ENCODE peak calls at places on chromosomes 7 and 10, in ten cellular contexts. One of them, this sample, is unnamed.

GRCh38 chr10:84563868-84564267 is 235.5 kb downstream of the CCSER2 start:
- DNase-seq in WTC11: no peak
- DNase-seq in MM.1S: no peak
- DNase-seq in ELR: no peak
- DNase-seq in stimulated activated CD8-positive, alpha-beta memory T cell treated with anti-CD3 and anti-CD28 coated beads, Interleukin-15, amount 100 ng/mL, for 48 hours: no peak
- DNase-seq in A549: no peak
- DNase-seq in tibial nerve: no peak
- DNase-seq in glomerular endothelial cell: no peak
- DNase-seq in GM10248: no peak
- DNase-seq in lower leg skin: no peak
- DNase-seq in this sample: no peak

GRCh38 chr7:16130127-16131110 is 290.9 kb downstream of the CRPPA start:
- DNase-seq in GM10248: no peak
- DNase-seq in lower leg skin: no peak
- DNase-seq in WTC11: no peak
- DNase-seq in glomerular endothelial cell: no peak
- DNase-seq in tibial nerve: no peak
- DNase-seq in A549: no peak
- DNase-seq in stimulated activated CD8-positive, alpha-beta memory T cell treated with anti-CD3 and anti-CD28 coated beads, Interleukin-15, amount 100 ng/mL, for 48 hours: no peak
- DNase-seq in ELR: no peak
- DNase-seq in MM.1S: no peak
- DNase-seq in this sample: no peak

GRCh38 chr10:86524225-86524982 is 2.8 kb upstream of the WAPL start:
- DNase-seq in stimulated activated CD8-positive, alpha-beta memory T cell treated with anti-CD3 and anti-CD28 coated beads, Interleukin-15, amount 100 ng/mL, for 48 hours: no peak
- DNase-seq in ELR: no peak
- DNase-seq in tibial nerve: no peak
- DNase-seq in A549: no peak
- DNase-seq in lower leg skin: no peak
- DNase-seq in MM.1S: no peak
- DNase-seq in glomerular endothelial cell: no peak
- DNase-seq in WTC11: no peak
- DNase-seq in GM10248: no peak
- DNase-seq in this sample: no peak

GRCh38 chr10:75111367-75111905 is at the start of gene SAMD8:
- DNase-seq in ELR: peak; percentile 98
- DNase-seq in stimulated activated CD8-positive, alpha-beta memory T cell treated with anti-CD3 and anti-CD28 coated beads, Interleukin-15, amount 100 ng/mL, for 48 hours: peak; percentile 96
- DNase-seq in tibial nerve: peak; percentile 89
- DNase-seq in lower leg skin: peak; percentile 96
- DNase-seq in glomerular endothelial cell: no peak
- DNase-seq in A549: peak; percentile 98
- DNase-seq in MM.1S: peak; percentile 95
- DNase-seq in GM10248: peak; percentile 100
- DNase-seq in WTC11: peak; percentile 98
- DNase-seq in this sample: peak; percentile 97

GRCh38 chr7:82442492-82443043 is 1.0 kb downstream of the CACNA2D1 start:
- DNase-seq in WTC11: no peak
- DNase-seq in lower leg skin: peak; percentile 16
- DNase-seq in ELR: peak; percentile 42
- DNase-seq in MM.1S: no peak
- DNase-seq in GM10248: no peak
- DNase-seq in stimulated activated CD8-positive, alpha-beta memory T cell treated with anti-CD3 and anti-CD28 coated beads, Interleukin-15, amount 100 ng/mL, for 48 hours: no peak
- DNase-seq in A549: peak; percentile 38
- DNase-seq in tibial nerve: no peak
- DNase-seq in glomerular endothelial cell: no peak
- DNase-seq in this sample: no peak

GRCh38 chr10:60849762-60850161 is 71.5 kb downstream of the CDK1 start:
- DNase-seq in ELR: no peak
- DNase-seq in stimulated activated CD8-positive, alpha-beta memory T cell treated with anti-CD3 and anti-CD28 coated beads, Interleukin-15, amount 100 ng/mL, for 48 hours: no peak
- DNase-seq in MM.1S: no peak
- DNase-seq in lower leg skin: no peak
- DNase-seq in GM10248: no peak
- DNase-seq in WTC11: no peak
- DNase-seq in glomerular endothelial cell: no peak
- DNase-seq in tibial nerve: no peak
- DNase-seq in A549: no peak
- DNase-seq in this sample: no peak

GRCh38 chr10:95877881-95878280 is 29.9 kb upstream of the CC2D2B start:
- DNase-seq in tibial nerve: no peak
- DNase-seq in WTC11: no peak
- DNase-seq in stimulated activated CD8-positive, alpha-beta memory T cell treated with anti-CD3 and anti-CD28 coated beads, Interleukin-15, amount 100 ng/mL, for 48 hours: no peak
- DNase-seq in glomerular endothelial cell: no peak
- DNase-seq in lower leg skin: no peak
- DNase-seq in ELR: no peak
- DNase-seq in GM10248: no peak
- DNase-seq in MM.1S: no peak
- DNase-seq in A549: no peak
- DNase-seq in this sample: no peak

GRCh38 chr7:71566991-71567390 is 435.0 kb downstream of the GALNT17 start:
- DNase-seq in GM10248: no peak
- DNase-seq in stimulated activated CD8-positive, alpha-beta memory T cell treated with anti-CD3 and anti-CD28 coated beads, Interleukin-15, amount 100 ng/mL, for 48 hours: no peak
- DNase-seq in WTC11: no peak
- DNase-seq in glomerular endothelial cell: no peak
- DNase-seq in A549: no peak
- DNase-seq in lower leg skin: no peak
- DNase-seq in MM.1S: no peak
- DNase-seq in tibial nerve: no peak
- DNase-seq in ELR: no peak
- DNase-seq in this sample: no peak

GRCh38 chr10:62790571-62790970 is 13.9 kb upstream of the ADO start:
- DNase-seq in glomerular endothelial cell: no peak
- DNase-seq in WTC11: no peak
- DNase-seq in tibial nerve: no peak
- DNase-seq in A549: no peak
- DNase-seq in GM10248: no peak
- DNase-seq in lower leg skin: no peak
- DNase-seq in stimulated activated CD8-positive, alpha-beta memory T cell treated with anti-CD3 and anti-CD28 coated beads, Interleukin-15, amount 100 ng/mL, for 48 hours: no peak
- DNase-seq in MM.1S: no peak
- DNase-seq in ELR: no peak
- DNase-seq in this sample: no peak

GRCh38 chr10:69703766-69704191 is 73.7 kb downstream of the FAM241B start:
- DNase-seq in MM.1S: no peak
- DNase-seq in ELR: peak; percentile 94
- DNase-seq in WTC11: no peak
- DNase-seq in tibial nerve: no peak
- DNase-seq in GM10248: no peak
- DNase-seq in glomerular endothelial cell: no peak
- DNase-seq in lower leg skin: no peak
- DNase-seq in A549: peak; percentile 17
- DNase-seq in stimulated activated CD8-positive, alpha-beta memory T cell treated with anti-CD3 and anti-CD28 coated beads, Interleukin-15, amount 100 ng/mL, for 48 hours: no peak
- DNase-seq in this sample: no peak

GRCh38 chr7:139602143-139602722 is 78.7 kb downstream of the CLEC2L start:
- DNase-seq in WTC11: no peak
- DNase-seq in ELR: peak; percentile 54
- DNase-seq in MM.1S: peak; percentile 60
- DNase-seq in GM10248: peak; percentile 41
- DNase-seq in A549: peak; percentile 56
- DNase-seq in stimulated activated CD8-positive, alpha-beta memory T cell treated with anti-CD3 and anti-CD28 coated beads, Interleukin-15, amount 100 ng/mL, for 48 hours: no peak
- DNase-seq in lower leg skin: no peak
- DNase-seq in glomerular endothelial cell: no peak
- DNase-seq in tibial nerve: no peak
- DNase-seq in this sample: no peak

GRCh38 chr7:47570649-47571050 is 11.3 kb downstream of the TNS3 start:
- DNase-seq in glomerular endothelial cell: no peak
- DNase-seq in GM10248: no peak
- DNase-seq in WTC11: no peak
- DNase-seq in MM.1S: no peak
- DNase-seq in stimulated activated CD8-positive, alpha-beta memory T cell treated with anti-CD3 and anti-CD28 coated beads, Interleukin-15, amount 100 ng/mL, for 48 hours: no peak
- DNase-seq in tibial nerve: no peak
- DNase-seq in A549: no peak
- DNase-seq in ELR: no peak
- DNase-seq in lower leg skin: no peak
- DNase-seq in this sample: no peak

GRCh38 chr7:3517344-3517743 is 216.3 kb downstream of the SDK1 start:
- DNase-seq in MM.1S: no peak
- DNase-seq in stimulated activated CD8-positive, alpha-beta memory T cell treated with anti-CD3 and anti-CD28 coated beads, Interleukin-15, amount 100 ng/mL, for 48 hours: no peak
- DNase-seq in lower leg skin: no peak
- DNase-seq in tibial nerve: no peak
- DNase-seq in ELR: no peak
- DNase-seq in glomerular endothelial cell: no peak
- DNase-seq in WTC11: no peak
- DNase-seq in GM10248: no peak
- DNase-seq in A549: no peak
- DNase-seq in this sample: no peak

GRCh38 chr7:69732203-69732602 is 133.9 kb downstream of the AUTS2 start:
- DNase-seq in lower leg skin: no peak
- DNase-seq in A549: peak; percentile 63
- DNase-seq in glomerular endothelial cell: no peak
- DNase-seq in GM10248: no peak
- DNase-seq in tibial nerve: no peak
- DNase-seq in ELR: no peak
- DNase-seq in MM.1S: no peak
- DNase-seq in stimulated activated CD8-positive, alpha-beta memory T cell treated with anti-CD3 and anti-CD28 coated beads, Interleukin-15, amount 100 ng/mL, for 48 hours: no peak
- DNase-seq in WTC11: peak; percentile 17
- DNase-seq in this sample: no peak

GRCh38 chr10:114577133-114577532 is 80.9 kb downstream of the ABLIM1 start:
- DNase-seq in tibial nerve: peak; percentile 50
- DNase-seq in lower leg skin: peak; percentile 63
- DNase-seq in GM10248: no peak
- DNase-seq in WTC11: no peak
- DNase-seq in MM.1S: no peak
- DNase-seq in A549: peak; percentile 19
- DNase-seq in glomerular endothelial cell: peak; percentile 22
- DNase-seq in stimulated activated CD8-positive, alpha-beta memory T cell treated with anti-CD3 and anti-CD28 coated beads, Interleukin-15, amount 100 ng/mL, for 48 hours: no peak
- DNase-seq in ELR: peak; percentile 17
- DNase-seq in this sample: no peak

GRCh38 chr7:46810986-46811385 is 770.9 kb downstream of the TNS3 start:
- DNase-seq in MM.1S: no peak
- DNase-seq in ELR: no peak
- DNase-seq in GM10248: no peak
- DNase-seq in glomerular endothelial cell: no peak
- DNase-seq in stimulated activated CD8-positive, alpha-beta memory T cell treated with anti-CD3 and anti-CD28 coated beads, Interleukin-15, amount 100 ng/mL, for 48 hours: no peak
- DNase-seq in tibial nerve: no peak
- DNase-seq in A549: no peak
- DNase-seq in WTC11: no peak
- DNase-seq in lower leg skin: no peak
- DNase-seq in this sample: no peak

GRCh38 chr7:3510101-3511020 is 209.3 kb downstream of the SDK1 start:
- DNase-seq in lower leg skin: no peak
- DNase-seq in ELR: peak; percentile 16
- DNase-seq in A549: no peak
- DNase-seq in tibial nerve: no peak
- DNase-seq in WTC11: no peak
- DNase-seq in GM10248: no peak
- DNase-seq in stimulated activated CD8-positive, alpha-beta memory T cell treated with anti-CD3 and anti-CD28 coated beads, Interleukin-15, amount 100 ng/mL, for 48 hours: no peak
- DNase-seq in MM.1S: no peak
- DNase-seq in glomerular endothelial cell: no peak
- DNase-seq in this sample: no peak

GRCh38 chr7:146660839-146661238 is 544.2 kb downstream of the CNTNAP2 start:
- DNase-seq in GM10248: no peak
- DNase-seq in glomerular endothelial cell: no peak
- DNase-seq in stimulated activated CD8-positive, alpha-beta memory T cell treated with anti-CD3 and anti-CD28 coated beads, Interleukin-15, amount 100 ng/mL, for 48 hours: no peak
- DNase-seq in MM.1S: no peak
- DNase-seq in WTC11: no peak
- DNase-seq in tibial nerve: no peak
- DNase-seq in ELR: no peak
- DNase-seq in lower leg skin: no peak
- DNase-seq in A549: no peak
- DNase-seq in this sample: no peak

GRCh38 chr10:74293686-74294365 is 142.8 kb downstream of the ADK start:
- DNase-seq in A549: peak; percentile 39
- DNase-seq in tibial nerve: no peak
- DNase-seq in GM10248: no peak
- DNase-seq in stimulated activated CD8-positive, alpha-beta memory T cell treated with anti-CD3 and anti-CD28 coated beads, Interleukin-15, amount 100 ng/mL, for 48 hours: no peak
- DNase-seq in WTC11: no peak
- DNase-seq in ELR: peak; percentile 84
- DNase-seq in glomerular endothelial cell: no peak
- DNase-seq in MM.1S: peak; percentile 47
- DNase-seq in lower leg skin: peak; percentile 33
- DNase-seq in this sample: no peak

GRCh38 chr10:88525371-88526079 is 57.6 kb downstream of the RNLS start:
- DNase-seq in stimulated activated CD8-positive, alpha-beta memory T cell treated with anti-CD3 and anti-CD28 coated beads, Interleukin-15, amount 100 ng/mL, for 48 hours: no peak
- DNase-seq in tibial nerve: no peak
- DNase-seq in A549: peak; percentile 50
- DNase-seq in glomerular endothelial cell: peak; percentile 34
- DNase-seq in lower leg skin: no peak
- DNase-seq in MM.1S: no peak
- DNase-seq in WTC11: no peak
- DNase-seq in GM10248: no peak
- DNase-seq in ELR: peak; percentile 74
- DNase-seq in this sample: no peak

GRCh38 chr10:4670737-4671136 is 155.3 kb upstream of the AKR1E2 start:
- DNase-seq in lower leg skin: no peak
- DNase-seq in WTC11: no peak
- DNase-seq in stimulated activated CD8-positive, alpha-beta memory T cell treated with anti-CD3 and anti-CD28 coated beads, Interleukin-15, amount 100 ng/mL, for 48 hours: no peak
- DNase-seq in ELR: peak; percentile 85
- DNase-seq in tibial nerve: no peak
- DNase-seq in glomerular endothelial cell: no peak
- DNase-seq in GM10248: no peak
- DNase-seq in MM.1S: no peak
- DNase-seq in A549: no peak
- DNase-seq in this sample: no peak

GRCh38 chr10:75663947-75664664 is 232.7 kb downstream of the LRMDA start:
- DNase-seq in MM.1S: no peak
- DNase-seq in A549: no peak
- DNase-seq in tibial nerve: no peak
- DNase-seq in GM10248: no peak
- DNase-seq in stimulated activated CD8-positive, alpha-beta memory T cell treated with anti-CD3 and anti-CD28 coated beads, Interleukin-15, amount 100 ng/mL, for 48 hours: no peak
- DNase-seq in glomerular endothelial cell: no peak
- DNase-seq in ELR: no peak
- DNase-seq in WTC11: no peak
- DNase-seq in lower leg skin: no peak
- DNase-seq in this sample: no peak

GRCh38 chr7:19404912-19405329 is 259.7 kb upstream of the FERD3L start:
- DNase-seq in stimulated activated CD8-positive, alpha-beta memory T cell treated with anti-CD3 and anti-CD28 coated beads, Interleukin-15, amount 100 ng/mL, for 48 hours: no peak
- DNase-seq in lower leg skin: no peak
- DNase-seq in A549: peak; percentile 83
- DNase-seq in ELR: peak; percentile 98
- DNase-seq in WTC11: no peak
- DNase-seq in GM10248: no peak
- DNase-seq in glomerular endothelial cell: no peak
- DNase-seq in tibial nerve: no peak
- DNase-seq in MM.1S: no peak
- DNase-seq in this sample: no peak

GRCh38 chr10:30036341-30036740 is 23.0 kb downstream of the JCAD start:
- DNase-seq in tibial nerve: no peak
- DNase-seq in WTC11: no peak
- DNase-seq in A549: no peak
- DNase-seq in GM10248: no peak
- DNase-seq in stimulated activated CD8-positive, alpha-beta memory T cell treated with anti-CD3 and anti-CD28 coated beads, Interleukin-15, amount 100 ng/mL, for 48 hours: no peak
- DNase-seq in MM.1S: no peak
- DNase-seq in lower leg skin: no peak
- DNase-seq in glomerular endothelial cell: no peak
- DNase-seq in ELR: no peak
- DNase-seq in this sample: no peak

GRCh38 chr7:155459133-155459866 is 1.4 kb downstream of the EN2 start:
- DNase-seq in stimulated activated CD8-positive, alpha-beta memory T cell treated with anti-CD3 and anti-CD28 coated beads, Interleukin-15, amount 100 ng/mL, for 48 hours: no peak
- DNase-seq in GM10248: no peak
- DNase-seq in lower leg skin: no peak
- DNase-seq in MM.1S: no peak
- DNase-seq in glomerular endothelial cell: no peak
- DNase-seq in A549: no peak
- DNase-seq in tibial nerve: no peak
- DNase-seq in ELR: no peak
- DNase-seq in WTC11: no peak
- DNase-seq in this sample: no peak

GRCh38 chr7:119256446-119257131 is 1016.4 kb upstream of the KCND2 start:
- DNase-seq in GM10248: no peak
- DNase-seq in A549: no peak
- DNase-seq in ELR: no peak
- DNase-seq in MM.1S: no peak
- DNase-seq in stimulated activated CD8-positive, alpha-beta memory T cell treated with anti-CD3 and anti-CD28 coated beads, Interleukin-15, amount 100 ng/mL, for 48 hours: no peak
- DNase-seq in glomerular endothelial cell: no peak
- DNase-seq in WTC11: no peak
- DNase-seq in tibial nerve: no peak
- DNase-seq in lower leg skin: no peak
- DNase-seq in this sample: no peak

GRCh38 chr10:101843032-101843991 is at the start of gene KCNIP2:
- DNase-seq in glomerular endothelial cell: no peak
- DNase-seq in lower leg skin: no peak
- DNase-seq in WTC11: peak; percentile 91
- DNase-seq in GM10248: peak; percentile 82
- DNase-seq in stimulated activated CD8-positive, alpha-beta memory T cell treated with anti-CD3 and anti-CD28 coated beads, Interleukin-15, amount 100 ng/mL, for 48 hours: no peak
- DNase-seq in A549: no peak
- DNase-seq in ELR: peak; percentile 20
- DNase-seq in MM.1S: no peak
- DNase-seq in tibial nerve: no peak
- DNase-seq in this sample: peak; percentile 36

GRCh38 chr10:88411772-88412349 is 171.3 kb downstream of the RNLS start:
- DNase-seq in WTC11: no peak
- DNase-seq in stimulated activated CD8-positive, alpha-beta memory T cell treated with anti-CD3 and anti-CD28 coated beads, Interleukin-15, amount 100 ng/mL, for 48 hours: no peak
- DNase-seq in MM.1S: peak; percentile 51
- DNase-seq in ELR: no peak
- DNase-seq in tibial nerve: no peak
- DNase-seq in lower leg skin: no peak
- DNase-seq in A549: no peak
- DNase-seq in glomerular endothelial cell: no peak
- DNase-seq in GM10248: no peak
- DNase-seq in this sample: no peak